ENCODE peak calls at places on chromosomes 5 and 9, in eight cellular contexts. One of them, this sample, is unnamed.

GRCh38 chr9:81621785-81622243 is 67.5 kb downstream of the TLE1 start:
- DNase-seq in RWPE2: no peak
- DNase-seq in sigmoid colon: no peak
- DNase-seq in transverse colon: no peak
- DNase-seq in PC-3: no peak
- DNase-seq in left ventricle myocardium inferior: no peak
- DNase-seq in heart right ventricle: no peak
- DNase-seq in IMR-90: no peak
- DNase-seq in this sample: no peak

GRCh38 chr9:91048739-91049138 is 247.1 kb downstream of the SYK start:
- DNase-seq in sigmoid colon: no peak
- DNase-seq in heart right ventricle: no peak
- DNase-seq in PC-3: no peak
- DNase-seq in RWPE2: no peak
- DNase-seq in IMR-90: no peak
- DNase-seq in transverse colon: no peak
- DNase-seq in left ventricle myocardium inferior: no peak
- DNase-seq in this sample: no peak

GRCh38 chr9:127949827-127950512 is 12.3 kb upstream of the DPM2 start:
- DNase-seq in heart right ventricle: peak; percentile 65
- DNase-seq in IMR-90: no peak
- DNase-seq in PC-3: no peak
- DNase-seq in left ventricle myocardium inferior: peak; percentile 56
- DNase-seq in RWPE2: no peak
- DNase-seq in transverse colon: no peak
- DNase-seq in sigmoid colon: no peak
- DNase-seq in this sample: no peak

GRCh38 chr5:153965102-153965645 is 73.5 kb downstream of the FAM114A2 start:
- DNase-seq in sigmoid colon: peak; percentile 72
- DNase-seq in PC-3: peak; percentile 64
- DNase-seq in left ventricle myocardium inferior: no peak
- DNase-seq in transverse colon: peak; percentile 16
- DNase-seq in IMR-90: peak; percentile 41
- DNase-seq in RWPE2: no peak
- DNase-seq in heart right ventricle: peak; percentile 35
- DNase-seq in this sample: no peak

GRCh38 chr9:93301291-93301811 is 117.4 kb downstream of the WNK2 start:
- DNase-seq in RWPE2: no peak
- DNase-seq in heart right ventricle: no peak
- DNase-seq in left ventricle myocardium inferior: no peak
- DNase-seq in sigmoid colon: peak; percentile 52
- DNase-seq in PC-3: no peak
- DNase-seq in transverse colon: no peak
- DNase-seq in IMR-90: no peak
- DNase-seq in this sample: no peak

GRCh38 chr5:169742773-169743296 is 105.8 kb downstream of the DOCK2 start:
- DNase-seq in left ventricle myocardium inferior: no peak
- DNase-seq in RWPE2: no peak
- DNase-seq in sigmoid colon: no peak
- DNase-seq in heart right ventricle: peak; percentile 11
- DNase-seq in transverse colon: no peak
- DNase-seq in PC-3: peak; percentile 88
- DNase-seq in IMR-90: peak; percentile 76
- DNase-seq in this sample: peak; percentile 79

GRCh38 chr9:90251311-90251710 is 391.3 kb downstream of the DIRAS2 start:
- DNase-seq in transverse colon: no peak
- DNase-seq in PC-3: peak; percentile 1
- DNase-seq in left ventricle myocardium inferior: no peak
- DNase-seq in RWPE2: no peak
- DNase-seq in sigmoid colon: no peak
- DNase-seq in heart right ventricle: no peak
- DNase-seq in IMR-90: no peak
- DNase-seq in this sample: no peak

GRCh38 chr9:469672-470040 is 255.0 kb downstream of the DOCK8 start:
- DNase-seq in IMR-90: no peak
- DNase-seq in left ventricle myocardium inferior: peak; percentile 20
- DNase-seq in heart right ventricle: peak; percentile 16
- DNase-seq in PC-3: no peak
- DNase-seq in RWPE2: peak; percentile 46
- DNase-seq in transverse colon: peak; percentile 47
- DNase-seq in sigmoid colon: peak; percentile 66
- DNase-seq in this sample: no peak

GRCh38 chr9:72691671-72692070 is 170.3 kb downstream of the TMC1 start:
- DNase-seq in sigmoid colon: no peak
- DNase-seq in heart right ventricle: no peak
- DNase-seq in PC-3: no peak
- DNase-seq in IMR-90: no peak
- DNase-seq in RWPE2: no peak
- DNase-seq in left ventricle myocardium inferior: no peak
- DNase-seq in transverse colon: no peak
- DNase-seq in this sample: no peak

GRCh38 chr5:125336401-125336800 is 590.0 kb upstream of the ZNF608 start:
- DNase-seq in transverse colon: no peak
- DNase-seq in RWPE2: no peak
- DNase-seq in left ventricle myocardium inferior: no peak
- DNase-seq in heart right ventricle: no peak
- DNase-seq in IMR-90: no peak
- DNase-seq in PC-3: no peak
- DNase-seq in sigmoid colon: no peak
- DNase-seq in this sample: no peak

GRCh38 chr5:174191076-174191475 is 145.6 kb downstream of the NSG2 start:
- DNase-seq in IMR-90: no peak
- DNase-seq in PC-3: no peak
- DNase-seq in left ventricle myocardium inferior: no peak
- DNase-seq in transverse colon: no peak
- DNase-seq in heart right ventricle: no peak
- DNase-seq in sigmoid colon: no peak
- DNase-seq in RWPE2: no peak
- DNase-seq in this sample: no peak

GRCh38 chr5:112653638-112654037 is 84.0 kb upstream of the APC start:
- DNase-seq in RWPE2: no peak
- DNase-seq in PC-3: no peak
- DNase-seq in transverse colon: no peak
- DNase-seq in heart right ventricle: no peak
- DNase-seq in left ventricle myocardium inferior: no peak
- DNase-seq in IMR-90: no peak
- DNase-seq in sigmoid colon: no peak
- DNase-seq in this sample: peak; percentile 37

GRCh38 chr5:106639488-106639887 is 1031.2 kb downstream of the EFNA5 start:
- DNase-seq in transverse colon: no peak
- DNase-seq in sigmoid colon: no peak
- DNase-seq in RWPE2: no peak
- DNase-seq in PC-3: peak; percentile 35
- DNase-seq in IMR-90: no peak
- DNase-seq in left ventricle myocardium inferior: no peak
- DNase-seq in heart right ventricle: no peak
- DNase-seq in this sample: no peak

GRCh38 chr5:6435356-6435755 is 13.3 kb upstream of the UBE2QL1 start:
- DNase-seq in IMR-90: no peak
- DNase-seq in PC-3: peak; percentile 63
- DNase-seq in heart right ventricle: no peak
- DNase-seq in transverse colon: no peak
- DNase-seq in left ventricle myocardium inferior: no peak
- DNase-seq in RWPE2: no peak
- DNase-seq in sigmoid colon: no peak
- DNase-seq in this sample: no peak

GRCh38 chr5:23208959-23209431 is 298.4 kb upstream of the PRDM9 start:
- DNase-seq in sigmoid colon: no peak
- DNase-seq in heart right ventricle: peak; percentile 5
- DNase-seq in PC-3: peak; percentile 91
- DNase-seq in transverse colon: no peak
- DNase-seq in left ventricle myocardium inferior: no peak
- DNase-seq in RWPE2: no peak
- DNase-seq in IMR-90: peak; percentile 23
- DNase-seq in this sample: no peak

GRCh38 chr5:1519631-1520141 is 4.1 kb downstream of the LPCAT1 start:
- DNase-seq in RWPE2: peak; percentile 64
- DNase-seq in left ventricle myocardium inferior: no peak
- DNase-seq in PC-3: no peak
- DNase-seq in IMR-90: no peak
- DNase-seq in heart right ventricle: no peak
- DNase-seq in transverse colon: peak; percentile 4
- DNase-seq in sigmoid colon: peak; percentile 52
- DNase-seq in this sample: no peak

GRCh38 chr5:112709416-112709815 is 28.3 kb upstream of the APC start:
- DNase-seq in transverse colon: no peak
- DNase-seq in PC-3: no peak
- DNase-seq in heart right ventricle: no peak
- DNase-seq in IMR-90: no peak
- DNase-seq in left ventricle myocardium inferior: no peak
- DNase-seq in RWPE2: no peak
- DNase-seq in sigmoid colon: no peak
- DNase-seq in this sample: no peak

DNA sequence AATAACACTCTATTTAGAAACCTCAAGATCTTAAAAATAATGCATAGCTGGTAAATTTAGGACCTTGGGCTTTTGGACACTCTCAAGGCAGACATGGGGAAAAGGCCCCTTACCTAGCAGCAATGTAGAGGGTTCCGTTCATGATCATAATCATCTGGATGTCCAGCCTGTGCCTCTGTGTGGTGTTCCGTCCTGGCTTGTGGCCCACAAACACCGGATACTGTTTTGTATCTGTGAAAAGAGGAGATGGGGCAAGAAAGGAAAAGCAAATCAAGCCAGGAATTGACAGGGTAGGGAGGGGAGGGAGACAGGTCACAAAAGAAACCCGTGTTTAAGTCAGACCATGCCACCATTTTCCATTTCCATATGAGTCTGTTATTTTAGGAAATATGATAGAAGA is 72.5 kb downstream of the SEMA6A start:
- DNase-seq in left ventricle myocardium inferior: no peak
- DNase-seq in PC-3: no peak
- DNase-seq in transverse colon: no peak
- DNase-seq in RWPE2: no peak
- DNase-seq in sigmoid colon: no peak
- DNase-seq in heart right ventricle: no peak
- DNase-seq in IMR-90: no peak
- DNase-seq in this sample: no peak
- H3K4me3 ChIP-seq in left ventricle myocardium inferior: no peak overlapping the region
- H3K4me3 ChIP-seq in PC-3: no peak overlapping the region
- H3K4me3 ChIP-seq in transverse colon: no peak overlapping the region
- H3K4me3 ChIP-seq in RWPE2: no peak overlapping the region
- H3K4me3 ChIP-seq in sigmoid colon: no peak overlapping the region
- H3K4me3 ChIP-seq in heart right ventricle: no peak overlapping the region
- H3K4me3 ChIP-seq in IMR-90: no peak overlapping the region
- H3K4me3 ChIP-seq in this sample: no peak overlapping the region

GRCh38 chr5:55699041-55699688 is 13.0 kb downstream of the SLC38A9 start:
- DNase-seq in RWPE2: no peak
- DNase-seq in transverse colon: no peak
- DNase-seq in left ventricle myocardium inferior: no peak
- DNase-seq in sigmoid colon: no peak
- DNase-seq in IMR-90: no peak
- DNase-seq in PC-3: no peak
- DNase-seq in heart right ventricle: no peak
- DNase-seq in this sample: no peak

GRCh38 chr5:55702612-55703345 is 9.3 kb downstream of the SLC38A9 start:
- DNase-seq in transverse colon: no peak
- DNase-seq in left ventricle myocardium inferior: no peak
- DNase-seq in IMR-90: no peak
- DNase-seq in sigmoid colon: no peak
- DNase-seq in heart right ventricle: no peak
- DNase-seq in PC-3: no peak
- DNase-seq in RWPE2: no peak
- DNase-seq in this sample: no peak

GRCh38 chr5:55701462-55702103 is 10.5 kb downstream of the SLC38A9 start:
- DNase-seq in left ventricle myocardium inferior: no peak
- DNase-seq in RWPE2: no peak
- DNase-seq in sigmoid colon: no peak
- DNase-seq in heart right ventricle: no peak
- DNase-seq in PC-3: no peak
- DNase-seq in IMR-90: no peak
- DNase-seq in transverse colon: no peak
- DNase-seq in this sample: no peak

GRCh38 chr5:55706230-55706629 is 5.9 kb downstream of the SLC38A9 start:
- DNase-seq in PC-3: no peak
- DNase-seq in heart right ventricle: no peak
- DNase-seq in RWPE2: no peak
- DNase-seq in sigmoid colon: no peak
- DNase-seq in transverse colon: no peak
- DNase-seq in left ventricle myocardium inferior: no peak
- DNase-seq in IMR-90: no peak
- DNase-seq in this sample: no peak

GRCh38 chr5:55700745-55701144 is 11.4 kb downstream of the SLC38A9 start:
- DNase-seq in left ventricle myocardium inferior: no peak
- DNase-seq in IMR-90: no peak
- DNase-seq in sigmoid colon: no peak
- DNase-seq in RWPE2: no peak
- DNase-seq in heart right ventricle: no peak
- DNase-seq in PC-3: no peak
- DNase-seq in transverse colon: no peak
- DNase-seq in this sample: no peak
- H3K27me3 ChIP-seq in left ventricle myocardium inferior: no peaks in the 10 kb centered on the region
- H3K27me3 ChIP-seq in IMR-90: no peaks in the 10 kb centered on the region
- H3K27me3 ChIP-seq in sigmoid colon: no peaks in the 10 kb centered on the region
- H3K27me3 ChIP-seq in RWPE2: no peaks in the 10 kb centered on the region
- H3K27me3 ChIP-seq in heart right ventricle: no peaks in the 10 kb centered on the region
- H3K27me3 ChIP-seq in PC-3: no peaks in the 10 kb centered on the region
- H3K27me3 ChIP-seq in transverse colon: no peaks in the 10 kb centered on the region
- H3K27me3 ChIP-seq in this sample: no peaks in the 10 kb centered on the region

DNA sequence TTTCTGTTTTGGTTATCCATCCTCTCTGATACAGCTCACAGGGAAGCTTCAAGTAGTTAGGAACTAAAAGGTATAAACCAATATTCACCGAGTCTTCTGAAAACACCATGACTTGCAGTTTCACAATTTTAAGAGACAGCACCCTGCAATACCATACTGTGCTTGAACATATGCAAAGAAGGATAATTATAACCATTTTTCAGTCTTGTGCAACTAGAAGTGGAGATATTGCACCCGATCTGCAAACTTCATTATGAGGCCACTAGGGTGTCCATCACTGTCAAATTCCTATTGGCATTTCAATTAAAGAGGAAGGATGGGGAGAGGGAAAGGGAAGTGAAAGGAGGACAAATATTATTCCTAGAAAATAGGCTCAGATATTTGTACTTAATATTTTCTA is 32.4 kb upstream of the CEP120 start:
- DNase-seq in heart right ventricle: no peak
- DNase-seq in transverse colon: no peak
- DNase-seq in RWPE2: no peak
- DNase-seq in left ventricle myocardium inferior: no peak
- DNase-seq in IMR-90: no peak
- DNase-seq in sigmoid colon: no peak
- DNase-seq in PC-3: no peak
- DNase-seq in this sample: no peak
- TF ChIP-seq CTCF in heart right ventricle: no peak
- TF ChIP-seq CTCF in transverse colon: no peak
- TF ChIP-seq CTCF in RWPE2: no peak
- TF ChIP-seq CTCF in left ventricle myocardium inferior: peak; percentile 13
- TF ChIP-seq CTCF in IMR-90: no peak
- TF ChIP-seq CTCF in sigmoid colon: no peak
- TF ChIP-seq CTCF in PC-3: peak; percentile 14
- TF ChIP-seq CTCF in this sample: no peak

GRCh38 chr5:102865171-102865509 is 110.0 kb downstream of the PAM start:
- DNase-seq in heart right ventricle: no peak
- DNase-seq in RWPE2: no peak
- DNase-seq in IMR-90: peak; percentile 41
- DNase-seq in transverse colon: no peak
- DNase-seq in sigmoid colon: no peak
- DNase-seq in left ventricle myocardium inferior: no peak
- DNase-seq in PC-3: no peak
- DNase-seq in this sample: no peak
- H3K4me3 ChIP-seq in heart right ventricle: peak overlapping the region; percentile 78
- H3K4me3 ChIP-seq in RWPE2: peak overlapping the region; percentile 50
- H3K4me3 ChIP-seq in IMR-90: peak overlapping the region; percentile 56
- H3K4me3 ChIP-seq in transverse colon: peak overlapping the region; percentile 45
- H3K4me3 ChIP-seq in sigmoid colon: peak overlapping the region; percentile 79
- H3K4me3 ChIP-seq in left ventricle myocardium inferior: peak overlapping the region; percentile 78
- H3K4me3 ChIP-seq in PC-3: peak overlapping the region; percentile 87
- H3K4me3 ChIP-seq in this sample: peak overlapping the region; percentile 55

GRCh38 chr9:95595780-95596179 is 79.0 kb upstream of the PTCH1 start:
- DNase-seq in RWPE2: no peak
- DNase-seq in left ventricle myocardium inferior: no peak
- DNase-seq in heart right ventricle: no peak
- DNase-seq in transverse colon: no peak
- DNase-seq in PC-3: no peak
- DNase-seq in IMR-90: no peak
- DNase-seq in sigmoid colon: no peak
- DNase-seq in this sample: no peak
- H3K27me3 ChIP-seq in RWPE2: no peaks in the 10 kb centered on the region
- H3K27me3 ChIP-seq in left ventricle myocardium inferior: peaks cover 5% of the 10 kb centered on the region
- H3K27me3 ChIP-seq in heart right ventricle: no peaks in the 10 kb centered on the region
- H3K27me3 ChIP-seq in transverse colon: no peaks in the 10 kb centered on the region
- H3K27me3 ChIP-seq in PC-3: peaks cover 25% of the 10 kb centered on the region
- H3K27me3 ChIP-seq in IMR-90: peaks cover 8% of the 10 kb centered on the region
- H3K27me3 ChIP-seq in sigmoid colon: no peaks in the 10 kb centered on the region
- H3K27me3 ChIP-seq in this sample: no peaks in the 10 kb centered on the region